ENCODE peak calls at places on chromosome 21, in ten cellular contexts. C, I, P, L, V, T, D, M, E and U are unnamed samples.
A peak's percentile ranks its signal among the peaks of the same experiment; 100 is the strongest.

GRCh38 chr21:31335957-31336738 is 7.9 kb downstream of the TIAM1 start:
- DNase-seq in C (no peak), I (peak; percentile 8), P (peak; percentile 96), L (no peak), V (peak; percentile 88), T (peak; percentile 27), D (no peak), M (no peak), E (peak; percentile 68), U (peak; percentile 91)

GRCh38 chr21:14995695-14996490 is 68.9 kb downstream of the NRIP1 start:
- DNase-seq in C (no peak), I (no peak), P (peak; percentile 44), L (peak; percentile 66), V (no peak), T (no peak), D (no peak), M (no peak), E (no peak), U (peak; percentile 13)

GRCh38 chr21:42361286-42361685 is 5.0 kb downstream of the TFF1 start:
- DNase-seq in C (no peak), I (no peak), P (no peak), L (no peak), V (no peak), T (no peak), D (no peak), M (no peak), E (no peak), U (no peak)

GRCh38 chr21:32143222-32143939 is 135.5 kb downstream of the MIS18A start:
- DNase-seq in C (peak; percentile 23), I (no peak), P (peak; percentile 70), L (no peak), V (no peak), T (peak; percentile 31), D (no peak), M (no peak), E (no peak), U (no peak)

GRCh38 chr21:41933259-41934079 is 20.3 kb downstream of the C2CD2 start:
- DNase-seq in C (no peak), I (no peak), P (peak; percentile 56), L (peak; percentile 68), V (peak; percentile 58), T (no peak), D (no peak), M (no peak), E (no peak), U (peak; percentile 65)

GRCh38 chr21:41883582-41883981 is 4.4 kb upstream of the PRDM15 start:
- DNase-seq in C (no peak), I (no peak), P (no peak), L (peak; percentile 72), V (no peak), T (no peak), D (no peak), M (no peak), E (no peak), U (no peak)

GRCh38 chr21:39048574-39048973 is 134.7 kb downstream of the PSMG1 start:
- DNase-seq in C (no peak), I (no peak), P (peak; percentile 74), L (no peak), V (peak; percentile 86), T (no peak), D (no peak), M (no peak), E (no peak), U (peak; percentile 95)

GRCh38 chr21:32426066-32426465 is 13.6 kb downstream of the EVA1C start:
- DNase-seq in C (no peak), I (no peak), P (no peak), L (no peak), V (peak; percentile 80), T (no peak), D (no peak), M (peak; percentile 3), E (no peak), U (peak; percentile 80)

GRCh38 chr21:38027901-38028300 is 111.6 kb upstream of the KCNJ6 start:
- DNase-seq in C (no peak), I (peak; percentile 6), P (peak; percentile 59), L (no peak), V (peak; percentile 65), T (no peak), D (no peak), M (peak; percentile 40), E (no peak), U (peak; percentile 61)

GRCh38 chr21:31732891-31733520 is 1.1 kb upstream of the SCAF4 start:
- DNase-seq in C (no peak), I (peak; percentile 5), P (peak; percentile 45), L (peak; percentile 19), V (no peak), T (peak; percentile 53), D (peak; percentile 36), M (peak; percentile 39), E (no peak), U (no peak)

GRCh38 chr21:42315296-42315891 is at the start of gene TFF3:
- DNase-seq in C (no peak), I (no peak), P (no peak), L (no peak), V (peak; percentile 47), T (no peak), D (peak; percentile 85), M (no peak), E (no peak), U (peak; percentile 47)

GRCh38 chr21:40269239-40269638 is 402.0 kb downstream of the PCP4 start:
- DNase-seq in C (no peak), I (no peak), P (no peak), L (no peak), V (no peak), T (no peak), D (no peak), M (no peak), E (no peak), U (no peak)

GRCh38 chr21:46594276-46594675 is 10.6 kb downstream of the S100B start:
- DNase-seq in C (no peak), I (no peak), P (no peak), L (no peak), V (no peak), T (no peak), D (no peak), M (no peak), E (no peak), U (no peak)

DNA sequence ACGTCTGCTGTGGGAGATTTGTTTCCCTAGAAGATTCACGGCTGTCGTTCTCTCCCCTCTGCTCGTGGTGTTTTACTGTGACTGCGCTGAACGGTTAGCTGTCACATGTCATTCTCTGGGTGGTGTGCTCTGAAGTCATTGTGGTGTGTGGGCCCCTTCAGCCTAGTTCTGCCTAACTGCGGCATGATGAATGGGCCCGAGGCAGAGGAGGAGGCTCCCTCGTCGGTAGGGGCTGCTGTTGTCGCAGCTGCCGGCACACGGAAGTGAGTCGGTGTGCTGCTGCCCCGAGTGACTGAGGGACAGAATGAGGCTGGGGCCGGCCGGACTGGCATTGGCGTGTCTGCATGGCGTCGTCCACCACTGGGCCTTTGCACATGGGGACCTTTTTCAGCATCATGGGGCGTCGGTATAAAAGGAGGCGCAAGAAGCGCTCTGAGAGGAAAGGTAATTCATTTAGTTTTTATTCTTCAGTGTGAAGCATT is 77.9 kb downstream of the ADARB1 start:
- DNase-seq in C (peak; percentile 33), I (no peak), P (no peak), L (no peak), V (no peak), T (peak; percentile 62), D (peak; percentile 19), M (peak; percentile 87), E (no peak), U (no peak)
- TF ChIP-seq CTCF in C (no peak), I (no peak), P (no peak), L (peak; percentile 18), V (no peak), T (peak; percentile 69), D (no peak), M (peak; percentile 97), E (no peak), U (peak; percentile 20)

DNA sequence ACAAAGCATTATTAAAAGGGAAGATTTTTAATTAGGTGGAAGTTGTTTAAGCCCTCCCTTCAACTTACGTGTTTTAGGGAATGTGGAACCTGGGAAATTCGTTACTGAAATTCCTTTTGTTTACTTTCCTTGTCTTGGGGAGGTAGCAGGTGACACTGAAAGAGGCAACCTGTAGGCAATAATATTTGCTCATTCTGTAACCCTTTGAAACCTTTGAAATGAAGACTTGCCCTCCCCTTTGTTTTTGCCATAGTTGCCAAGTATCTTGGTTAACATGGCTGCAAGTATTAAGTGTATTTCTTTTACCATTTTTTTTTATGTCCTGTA is 1.7 kb downstream of the MRPS6 start:
- DNase-seq in C (no peak), I (no peak), P (no peak), L (no peak), V (no peak), T (no peak), D (no peak), M (no peak), E (no peak), U (no peak)
- H3K4me3 ChIP-seq in C (peak overlapping the region; percentile 86), I (peak overlapping the region; percentile 98), P (peak overlapping the region; percentile 76), L (peak overlapping the region; percentile 14), V (peak overlapping the region; percentile 79), T (peak overlapping the region; percentile 95), D (peak overlapping the region; percentile 59), M (peak overlapping the region; percentile 65), E (peak overlapping the region; percentile 86), U (peak overlapping the region; percentile 83)

GRCh38 chr21:45289655-45290515 is 2.2 kb upstream of the POFUT2 start:
- DNase-seq in C (no peak), I (peak; percentile 21), P (peak; percentile 38), L (no peak), V (no peak), T (no peak), D (no peak), M (no peak), E (no peak), U (no peak)
- TF ChIP-seq CTCF in C (no peak), I (no peak), P (peak; percentile 28), L (no peak), V (no peak), T (no peak), D (no peak), M (peak; percentile 45), E (peak; percentile 52), U (peak; percentile 22)

GRCh38 chr21:36211660-36212512 is 55.3 kb downstream of the DOP1B start:
- DNase-seq in C (no peak), I (no peak), P (peak; percentile 90), L (no peak), V (peak; percentile 83), T (no peak), D (no peak), M (no peak), E (peak; percentile 67), U (peak; percentile 59)

GRCh38 chr21:36210779-36211659 is 54.4 kb downstream of the DOP1B start:
- DNase-seq in C (no peak), I (no peak), P (no peak), L (no peak), V (no peak), T (no peak), D (no peak), M (no peak), E (no peak), U (no peak)

GRCh38 chr21:36209626-36210171 is 53.1 kb downstream of the DOP1B start:
- DNase-seq in C (no peak), I (no peak), P (peak; percentile 83), L (peak; percentile 57), V (peak; percentile 80), T (peak; percentile 74), D (peak; percentile 71), M (peak; percentile 37), E (peak; percentile 56), U (peak; percentile 90)

GRCh38 chr21:36208326-36209013 is 51.8 kb downstream of the DOP1B start:
- DNase-seq in C (no peak), I (no peak), P (no peak), L (no peak), V (no peak), T (no peak), D (no peak), M (no peak), E (no peak), U (no peak)

DNA sequence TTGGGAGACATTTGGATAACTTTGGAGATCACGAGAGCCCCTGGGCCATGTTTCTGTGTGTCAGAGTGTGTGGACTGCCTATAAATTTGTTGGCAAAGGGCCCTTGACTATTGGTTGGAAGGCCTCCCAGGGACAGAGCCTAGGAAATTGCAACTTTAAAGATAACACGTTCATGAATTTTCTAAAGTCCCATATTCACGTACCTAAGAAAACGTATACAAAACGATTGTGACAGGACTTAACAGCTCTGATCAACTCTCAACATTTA is 55.8 kb downstream of the DOP1B start:
- DNase-seq in C (no peak), I (no peak), P (no peak), L (no peak), V (no peak), T (no peak), D (no peak), M (no peak), E (no peak), U (no peak)
- H3K4me3 ChIP-seq in C (no peak overlapping the region), I (no peak overlapping the region), P (no peak overlapping the region), L (no peak overlapping the region), V (no peak overlapping the region), T (no peak overlapping the region), D (no peak overlapping the region), M (no peak overlapping the region), E (no peak overlapping the region), U (no peak overlapping the region)